ENCODE peak calls at places on chromosomes 7 and 10, in eight cellular contexts. D is uterus, T is esophagus squamous epithelium, Y is lower lobe of right lung, Q is mammary epithelial cell, Z is breast epithelium, K is neuronal stem cell, U is vagina. X is an unnamed sample.

GRCh38 chr7:148031019-148031418 is 559.5 kb upstream of the C7orf33 start:
- DNase-seq in Y (no peak), K (no peak), Z (no peak), U (no peak), Q (no peak), D (no peak), T (no peak), X (no peak)

GRCh38 chr7:130380861-130381455 is 664 bp downstream of the CPA1 start:
- DNase-seq in T (no peak), Q (no peak), Y (no peak), K (no peak), D (no peak), Z (no peak), U (peak; percentile 64), X (peak; percentile 56)

GRCh38 chr10:14879055-14879800 is 562 bp downstream of the SUV39H2 start:
- DNase-seq in Z (no peak), T (no peak), K (no peak), Y (peak; percentile 52), D (no peak), Q (no peak), U (no peak), X (no peak)

GRCh38 chr10:24849537-24850299 is 102.7 kb downstream of the PRTFDC1 start:
- DNase-seq in D (no peak), K (no peak), Z (no peak), Q (peak; percentile 73), T (no peak), Y (no peak), U (no peak), X (no peak)

GRCh38 chr7:126185959-126186580 is 1066.7 kb downstream of the GRM8 start:
- DNase-seq in T (no peak), K (no peak), D (no peak), Z (no peak), Q (peak; percentile 1), U (no peak), Y (no peak), X (no peak)

GRCh38 chr10:79444243-79445119 is 943 bp downstream of the ZCCHC24 start:
- DNase-seq in U (peak; percentile 87), D (peak; percentile 67), Y (peak; percentile 77), T (no peak), K (peak; percentile 46), Z (peak; percentile 66), Q (peak; percentile 47), X (peak; percentile 68)

GRCh38 chr7:50652400-50653115 is 87.4 kb upstream of the DDC start:
- DNase-seq in D (no peak), K (no peak), U (peak; percentile 77), Y (no peak), Q (no peak), Z (no peak), T (no peak), X (no peak)

GRCh38 chr10:77350711-77351119 is 286.9 kb downstream of the KCNMA1 start:
- DNase-seq in Q (peak; percentile 98), Y (no peak), T (no peak), Z (no peak), U (no peak), D (peak; percentile 59), K (no peak), X (no peak)

GRCh38 chr10:83469719-83470336 is 669.5 kb upstream of the GHITM start:
- DNase-seq in Y (no peak), Q (no peak), Z (no peak), D (no peak), K (no peak), U (no peak), T (no peak), X (no peak)

GRCh38 chr10:33183658-33184057 is 150.8 kb downstream of the NRP1 start:
- DNase-seq in K (no peak), Y (no peak), T (no peak), D (no peak), U (no peak), Q (no peak), Z (no peak), X (no peak)

GRCh38 chr10:119178371-119179119 is at the start of gene PRDX3:
- DNase-seq in Y (peak; percentile 96), D (peak; percentile 92), Z (peak; percentile 92), K (peak; percentile 86), T (peak; percentile 27), U (peak; percentile 91), Q (peak; percentile 84), X (peak; percentile 95)

GRCh38 chr10:110368002-110368401 is 63.3 kb upstream of the SMNDC1 start:
- DNase-seq in U (no peak), D (no peak), K (no peak), T (no peak), Q (no peak), Y (no peak), Z (no peak), X (no peak)

GRCh38 chr7:95318501-95318900 is 5.8 kb downstream of the PON1 start:
- DNase-seq in K (no peak), U (no peak), Z (no peak), Q (no peak), D (no peak), T (no peak), Y (no peak), X (no peak)

GRCh38 chr10:130441041-130441440 is 304.9 kb downstream of the GLRX3 start:
- DNase-seq in Q (no peak), T (no peak), Y (no peak), Z (no peak), U (peak; percentile 54), D (no peak), K (no peak), X (no peak)

GRCh38 chr7:142750321-142750938 is 1.2 kb downstream of the PRSS1 start:
- DNase-seq in Q (no peak), D (no peak), U (peak; percentile 58), Z (no peak), T (no peak), K (no peak), Y (no peak), X (no peak)

DNA sequence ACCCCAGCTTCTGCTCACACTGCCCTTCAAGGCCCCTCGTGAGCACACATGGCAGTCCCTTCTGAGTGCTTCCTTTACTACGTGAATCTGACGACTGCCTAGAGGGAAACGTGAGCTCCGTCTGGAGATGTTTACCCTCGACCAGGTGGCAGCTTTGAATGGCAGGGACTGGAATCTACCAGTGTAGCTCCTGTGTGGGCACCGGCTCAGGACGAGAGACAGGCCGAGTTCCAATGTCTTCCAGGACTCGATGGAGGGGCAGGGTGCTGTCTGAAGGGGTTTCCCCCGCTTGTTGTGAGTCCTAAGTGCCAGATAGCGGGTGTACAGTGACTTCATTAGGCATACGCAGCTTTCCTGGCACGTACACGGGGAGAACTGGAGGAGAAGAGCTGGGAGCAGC is 229.9 kb downstream of the ADARB2 start:
- DNase-seq in K (no peak), Z (no peak), Y (no peak), T (no peak), U (no peak), Q (no peak), D (no peak), X (no peak)
- H3K4me1 ChIP-seq in K (no peaks in the 10 kb centered on the region), Z (no peaks in the 10 kb centered on the region), Y (no peaks in the 10 kb centered on the region), T (no peaks in the 10 kb centered on the region), U (no peaks in the 10 kb centered on the region), Q (no peaks in the 10 kb centered on the region), D (no peaks in the 10 kb centered on the region), X (no peaks in the 10 kb centered on the region)

DNA sequence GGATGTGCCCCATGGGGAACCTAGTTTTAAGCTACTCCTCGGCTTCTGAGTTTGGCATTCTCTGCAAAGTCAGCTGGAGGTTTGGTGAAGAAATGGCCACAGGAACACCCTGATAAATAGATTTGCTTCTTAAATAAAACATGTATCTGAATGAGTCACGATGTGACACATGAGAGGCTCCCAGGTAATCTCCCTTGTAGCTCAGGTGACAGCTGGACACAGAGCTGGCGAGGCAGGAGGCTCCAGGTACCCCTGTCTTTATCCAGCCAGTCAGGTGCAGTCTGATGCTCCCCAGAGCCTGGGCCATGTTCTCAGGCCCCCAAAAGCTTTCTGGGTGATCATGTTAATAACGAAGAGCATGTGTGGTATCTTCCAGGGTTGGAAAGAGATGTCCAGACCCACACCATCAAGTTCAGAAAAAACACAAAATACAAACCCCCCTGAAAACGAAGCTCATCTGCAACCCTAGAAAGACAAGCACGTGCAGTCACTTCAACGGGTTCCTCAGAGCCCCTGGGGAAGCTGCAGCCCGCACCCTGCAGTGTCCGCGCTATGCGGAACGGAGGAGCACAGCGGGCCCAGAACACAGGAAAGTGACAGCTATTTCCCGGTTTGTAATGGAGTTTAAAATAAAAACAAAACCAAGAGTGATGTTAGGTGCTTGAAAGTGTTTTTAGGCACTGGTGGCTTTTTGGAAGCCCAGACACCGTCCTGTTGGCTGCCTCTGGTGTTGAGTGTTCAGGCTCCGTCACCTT is 69.4 kb downstream of the ZRANB1 start:
- DNase-seq in Y (peak; percentile 27), Q (no peak), K (no peak), U (no peak), Z (no peak), T (no peak), D (no peak), X (no peak)
- H3K27ac ChIP-seq in Y (no peak overlapping the region), Q (no peak overlapping the region), K (no peak overlapping the region), U (peak overlapping the region; percentile 11), Z (no peak overlapping the region), T (peak overlapping the region; percentile 73), D (no peak overlapping the region), X (no peak overlapping the region)

GRCh38 chr7:36207451-36208291 is 54.6 kb downstream of the EEPD1 start:
- DNase-seq in Z (no peak), U (no peak), K (no peak), Q (peak; percentile 25), T (no peak), D (peak; percentile 31), Y (peak; percentile 50), X (peak; percentile 64)
- H3K4me1 ChIP-seq in Z (no peaks in the 10 kb centered on the region), U (peaks cover 31% of the 10 kb centered on the region), K (peaks cover 23% of the 10 kb centered on the region), Q (peaks cover 7% of the 10 kb centered on the region), T (peaks cover 26% of the 10 kb centered on the region), D (no peaks in the 10 kb centered on the region), Y (peaks cover 41% of the 10 kb centered on the region), X (peaks cover 26% of the 10 kb centered on the region)

GRCh38 chr10:31759816-31760626 is 168.6 kb downstream of the ARHGAP12 start:
- DNase-seq in T (peak; percentile 99), K (peak; percentile 94), Q (peak; percentile 98), Y (peak; percentile 97), D (peak; percentile 95), U (peak; percentile 99), Z (peak; percentile 95), X (peak; percentile 98)
- H3K27ac ChIP-seq in T (peak overlapping the region; percentile 94), K (peak overlapping the region; percentile 98), Q (peak overlapping the region; percentile 75), Y (peak overlapping the region; percentile 97), D (peak overlapping the region; percentile 97), U (peak overlapping the region; percentile 97), Z (peak overlapping the region; percentile 98), X (peak overlapping the region; percentile 97)

DNA sequence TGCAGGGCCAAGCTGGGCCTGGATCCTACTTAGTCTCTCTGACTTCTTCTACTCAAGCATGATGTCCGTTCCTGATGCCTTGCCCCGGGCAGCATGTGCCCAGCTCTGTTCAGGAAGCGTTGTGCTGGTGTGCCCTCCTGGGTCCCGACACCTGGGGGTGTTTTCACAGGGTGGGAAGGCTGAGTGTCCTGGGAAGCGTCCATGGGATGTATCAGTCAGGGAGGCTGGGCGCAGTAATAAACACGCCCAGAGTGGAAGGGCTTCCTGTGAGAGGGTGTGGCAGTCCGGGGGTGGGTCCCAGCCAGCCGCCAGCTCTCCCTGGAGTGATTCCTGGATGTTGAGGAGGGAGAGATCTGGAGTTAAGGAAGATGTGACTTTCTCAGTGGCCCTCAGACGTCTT is 29.0 kb downstream of the FOXK1 start:
- DNase-seq in T (no peak), D (no peak), U (no peak), Q (no peak), Z (no peak), K (no peak), Y (no peak), X (no peak)
- H3K4me1 ChIP-seq in T (peaks cover 46% of the 10 kb centered on the region), D (peaks cover 16% of the 10 kb centered on the region), U (peaks cover 66% of the 10 kb centered on the region), Q (peaks cover 17% of the 10 kb centered on the region), Z (peaks cover 16% of the 10 kb centered on the region), K (peaks cover 22% of the 10 kb centered on the region), Y (peaks cover 72% of the 10 kb centered on the region), X (peaks cover 73% of the 10 kb centered on the region)

X was measured in upper lobe of left lung.